ENCODE peak calls at places on chromosomes 16 and 17, in six cellular contexts. K is spleen, C is A549, Q is prostate gland, O is kidney, X is heart left ventricle. Y is an unnamed sample.

GRCh38 chr17:79915850-79916430 is 76.7 kb upstream of the CBX4 start:
- DNase-seq in X (peak; percentile 41), Q (no peak), O (peak; percentile 93), C (peak; percentile 77), K (peak; percentile 72), Y (no peak)

GRCh38 chr17:37650419-37651003 is 7.3 kb upstream of the DDX52 start:
- DNase-seq in K (no peak), Q (no peak), X (no peak), O (no peak), C (peak; percentile 76), Y (no peak)

GRCh38 chr17:12851901-12852435 is 62.7 kb downstream of the ARHGAP44 start:
- DNase-seq in X (no peak), O (no peak), Q (no peak), C (no peak), K (no peak), Y (no peak)

GRCh38 chr17:74521701-74522201 is 9.5 kb downstream of the CD300LB start:
- DNase-seq in K (peak; percentile 85), C (no peak), X (peak; percentile 30), Q (no peak), O (no peak), Y (no peak)

GRCh38 chr16:22306788-22307187 is 9.6 kb downstream of the POLR3E start:
- DNase-seq in C (no peak), X (no peak), Q (no peak), O (peak; percentile 59), K (no peak), Y (no peak)

GRCh38 chr17:67359960-67360817 is 6.2 kb downstream of the PSMD12 start:
- DNase-seq in X (no peak), K (no peak), Q (no peak), C (peak; percentile 60), O (no peak), Y (no peak)

GRCh38 chr17:3535253-3535995 is 22.2 kb downstream of the TRPV3 start:
- DNase-seq in Q (no peak), O (peak; percentile 88), K (peak; percentile 87), X (peak; percentile 53), C (peak; percentile 89), Y (peak; percentile 44)

GRCh38 chr17:40284085-40284713 is 3.5 kb upstream of the CDC6 start:
- DNase-seq in C (no peak), Q (peak; percentile 76), X (no peak), O (no peak), K (no peak), Y (no peak)

GRCh38 chr17:11140501-11140900 is 100.5 kb upstream of the SHISA6 start:
- DNase-seq in C (no peak), O (no peak), X (no peak), Q (peak; percentile 13), K (no peak), Y (no peak)

GRCh38 chr16:4624827-4625616 is 396 bp downstream of the MGRN1 start:
- DNase-seq in Q (no peak), C (no peak), K (peak; percentile 95), X (peak; percentile 72), O (peak; percentile 90), Y (peak; percentile 81)

GRCh38 chr16:11560701-11561439 is 25.8 kb downstream of the LITAF start:
- DNase-seq in Q (no peak), O (peak; percentile 89), K (no peak), X (peak; percentile 45), C (no peak), Y (no peak)

GRCh38 chr17:19551708-19552148 is 18.1 kb downstream of the SLC47A1 start:
- DNase-seq in Q (no peak), O (no peak), K (no peak), X (no peak), C (no peak), Y (peak; percentile 86)
- H3K27ac ChIP-seq in Q (peak overlapping the region; percentile 38), O (peak overlapping the region; percentile 81), K (no peak overlapping the region), X (no peak overlapping the region), C (no peak overlapping the region), Y (peak overlapping the region; percentile 76)

GRCh38 chr16:62277942-62278341 is 241.7 kb upstream of the CDH8 start:
- DNase-seq in Q (no peak), K (no peak), C (no peak), O (no peak), X (no peak), Y (no peak)
- H3K4me1 ChIP-seq in Q (no peaks in the 10 kb centered on the region), K (no peaks in the 10 kb centered on the region), C (no peaks in the 10 kb centered on the region), O (no peaks in the 10 kb centered on the region), X (no peaks in the 10 kb centered on the region), Y (no peaks in the 10 kb centered on the region)

GRCh38 chr17:16872836-16873653 is 98.9 kb downstream of the TNFRSF13B start:
- DNase-seq in K (peak; percentile 78), Q (no peak), X (no peak), C (peak; percentile 57), O (no peak), Y (no peak)
- TF ChIP-seq CTCF in K (peak; percentile 28), Q (no peak), X (no peak), C (peak; percentile 59), O (peak; percentile 39), Y (peak; percentile 24)

DNA sequence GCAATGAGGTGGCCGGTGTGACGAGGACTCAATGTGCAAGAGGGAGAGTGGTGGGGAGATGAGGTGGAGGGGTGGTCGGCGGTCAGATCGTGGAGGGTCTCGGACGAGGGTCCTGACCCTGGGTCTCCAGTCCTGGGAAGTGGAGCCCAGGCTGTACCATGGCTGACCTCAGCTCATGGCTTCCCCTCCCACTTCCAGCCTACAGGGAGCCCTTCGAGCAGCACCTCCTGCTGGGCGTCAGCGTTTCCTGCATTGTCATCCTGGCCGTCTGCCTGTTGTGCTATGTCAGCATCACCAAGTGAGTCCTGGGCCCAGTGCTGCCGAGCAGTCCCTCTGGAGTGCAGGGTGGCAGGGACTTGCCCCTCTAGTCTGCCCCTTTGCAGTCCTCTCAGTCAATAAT is 41.8 kb downstream of the IL4R start:
- DNase-seq in X (peak; percentile 51), Q (no peak), O (no peak), K (peak; percentile 87), C (peak; percentile 64), Y (peak; percentile 78)
- H3K27ac ChIP-seq in X (no peak overlapping the region), Q (no peak overlapping the region), O (no peak overlapping the region), K (peak overlapping the region; percentile 1), C (no peak overlapping the region), Y (no peak overlapping the region)

DNA sequence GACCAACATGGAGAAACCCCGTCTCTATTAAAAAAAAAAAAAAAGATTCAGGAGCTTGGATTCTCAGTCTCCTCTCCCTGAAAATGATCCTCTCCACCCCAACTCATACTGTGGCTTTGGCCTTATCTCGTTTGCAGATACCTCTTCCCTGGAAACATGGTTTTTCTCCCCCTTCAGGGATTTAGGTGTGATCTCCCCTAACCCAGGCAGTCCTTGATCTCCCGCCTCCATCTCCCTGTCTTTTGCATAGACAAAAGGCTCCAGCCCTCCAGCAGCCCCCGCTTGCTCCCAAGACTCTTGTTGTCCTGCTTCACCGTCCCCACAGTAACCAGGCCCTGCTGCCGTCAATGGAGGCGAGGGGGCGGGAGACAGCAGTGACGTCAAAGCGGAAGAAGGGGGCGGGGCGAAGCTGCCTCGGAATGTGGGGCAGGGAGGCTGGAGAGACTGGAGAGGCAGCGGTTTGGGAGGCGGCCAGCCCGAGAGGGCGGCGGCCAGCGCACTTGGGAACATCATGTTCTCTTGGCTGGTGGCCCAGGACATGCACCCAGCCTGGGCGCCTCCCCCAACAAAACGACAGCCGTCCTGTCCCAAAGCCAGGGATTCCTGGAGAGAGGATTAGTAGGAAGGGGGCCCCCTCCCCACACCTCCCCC is 1.9 kb upstream of the PER1 start:
- DNase-seq in C (peak; percentile 99), K (peak; percentile 97), Q (peak; percentile 100), O (peak; percentile 100), X (peak; percentile 100), Y (peak; percentile 99)
- H3K4me1 ChIP-seq in C (peaks cover 49% of the 10 kb centered on the region), K (peaks cover 93% of the 10 kb centered on the region), Q (peaks cover 17% of the 10 kb centered on the region), O (peaks cover 21% of the 10 kb centered on the region), X (peaks cover 58% of the 10 kb centered on the region), Y (peaks cover 51% of the 10 kb centered on the region)

GRCh38 chr17:81556863-81557262 is 4.7 kb upstream of the FAAP100 start:
- DNase-seq in K (no peak), C (no peak), Q (no peak), X (no peak), O (peak; percentile 56), Y (no peak)

GRCh38 chr17:81558115-81558468 is 5.9 kb upstream of the FAAP100 start:
- DNase-seq in X (no peak), Q (no peak), K (no peak), O (no peak), C (no peak), Y (no peak)

GRCh38 chr17:81561494-81561885 is 9.3 kb upstream of the FAAP100 start:
- DNase-seq in O (no peak), C (no peak), X (no peak), Q (no peak), K (no peak), Y (no peak)

GRCh38 chr17:81557276-81558114 is 5.3 kb upstream of the FAAP100 start:
- DNase-seq in C (no peak), K (no peak), O (peak; percentile 62), Q (no peak), X (no peak), Y (no peak)

GRCh38 chr17:81558941-81559806 is 7.0 kb upstream of the FAAP100 start:
- DNase-seq in Q (no peak), K (no peak), X (no peak), O (peak; percentile 51), C (peak; percentile 85), Y (no peak)
- TF ChIP-seq CTCF in Q (no peak), K (no peak), X (peak; percentile 31), O (no peak), C (peak; percentile 62), Y (no peak)

GRCh38 chr17:72488542-72489272 is 367.9 kb downstream of the SOX9 start:
- DNase-seq in Q (no peak), K (peak; percentile 25), O (no peak), C (no peak), X (no peak), Y (no peak)
- H3K27ac ChIP-seq in Q (peak overlapping the region; percentile 15), K (no peak overlapping the region), O (no peak overlapping the region), C (peak overlapping the region; percentile 10), X (no peak overlapping the region), Y (no peak overlapping the region)

DNA sequence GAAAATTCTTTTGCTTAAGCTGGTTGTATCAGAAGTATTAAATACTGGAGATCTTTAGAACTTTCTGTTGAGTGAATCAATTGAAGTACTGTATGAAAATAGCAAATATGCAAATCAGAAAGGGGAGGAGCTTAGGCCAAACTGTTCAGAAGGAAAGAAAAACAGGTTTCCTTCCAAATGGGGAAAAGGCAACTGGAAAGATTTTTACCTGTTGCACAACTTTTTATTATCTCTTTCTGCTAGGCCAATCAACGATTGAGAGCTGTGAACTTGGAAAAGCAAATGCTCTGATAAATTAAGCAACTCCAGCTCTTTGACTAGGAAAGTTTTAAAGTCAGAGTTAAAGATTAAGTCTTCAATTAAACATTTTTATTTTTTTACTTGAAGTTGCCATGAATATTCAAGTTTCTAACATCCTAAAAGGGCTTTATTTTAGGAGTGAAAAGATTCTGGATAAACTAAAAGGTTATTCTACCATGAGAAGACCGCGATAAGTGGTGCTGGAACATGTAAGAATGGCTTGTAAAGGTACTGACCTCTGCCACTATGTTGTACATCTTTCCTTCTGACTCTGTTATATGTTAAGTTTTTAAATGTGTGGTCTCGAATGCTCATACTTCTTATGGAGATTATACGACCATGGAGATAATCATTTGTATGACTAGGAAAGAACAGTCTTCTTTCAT is 16.5 kb downstream of the DCUN1D3 start:
- DNase-seq in X (no peak), C (no peak), O (no peak), K (no peak), Q (no peak), Y (no peak)
- H3K4me1 ChIP-seq in X (peaks cover 52% of the 10 kb centered on the region), C (peaks cover 53% of the 10 kb centered on the region), O (peaks cover 33% of the 10 kb centered on the region), K (peaks cover 48% of the 10 kb centered on the region), Q (peaks cover 4% of the 10 kb centered on the region), Y (peaks cover 35% of the 10 kb centered on the region)